ENCODE peak calls at places on chromosomes 6 and 20, in six cellular contexts. One of them, this sample, is unnamed.

GRCh38 chr20:48624315-48625020 is 203.3 kb downstream of the PREX1 start:
- DNase-seq in GM12891: no peak
- DNase-seq in HepG2: no peak
- DNase-seq in K562: no peak
- DNase-seq in GM12878: no peak
- DNase-seq in H1: no peak
- DNase-seq in this sample: no peak

GRCh38 chr20:63519765-63520593 is 586 bp upstream of the PPDPF start:
- DNase-seq in GM12891: no peak
- DNase-seq in HepG2: no peak
- DNase-seq in K562: peak
- DNase-seq in GM12878: no peak
- DNase-seq in H1: peak
- DNase-seq in this sample: peak

GRCh38 chr20:50794181-50794845 is 548 bp upstream of the BCAS4 start:
- DNase-seq in GM12891: no peak
- DNase-seq in HepG2: no peak
- DNase-seq in K562: no peak
- DNase-seq in GM12878: no peak
- DNase-seq in H1: no peak
- DNase-seq in this sample: no peak

GRCh38 chr6:138250513-138251247 is 32.4 kb upstream of the PBOV1 start:
- DNase-seq in GM12891: no peak
- DNase-seq in HepG2: no peak
- DNase-seq in K562: no peak
- DNase-seq in GM12878: no peak
- DNase-seq in H1: no peak
- DNase-seq in this sample: no peak

GRCh38 chr6:34897130-34897529 is 8.1 kb downstream of the ANKS1A start:
- DNase-seq in GM12891: no peak
- DNase-seq in HepG2: no peak
- DNase-seq in K562: no peak
- DNase-seq in GM12878: no peak
- DNase-seq in H1: no peak
- DNase-seq in this sample: no peak

GRCh38 chr6:67966830-67967229 is 668.3 kb upstream of the ADGRB3 start:
- DNase-seq in GM12891: no peak
- DNase-seq in HepG2: no peak
- DNase-seq in K562: no peak
- DNase-seq in GM12878: no peak
- DNase-seq in H1: no peak
- DNase-seq in this sample: no peak

GRCh38 chr6:25066593-25066992 is 130.8 kb upstream of the RIPOR2 start:
- DNase-seq in GM12891: no peak
- DNase-seq in HepG2: no peak
- DNase-seq in K562: no peak
- DNase-seq in GM12878: no peak
- DNase-seq in H1: no peak
- DNase-seq in this sample: no peak

GRCh38 chr6:27214126-27214601 is 33.3 kb upstream of the PRSS16 start:
- DNase-seq in GM12891: no peak
- DNase-seq in HepG2: no peak
- DNase-seq in K562: no peak
- DNase-seq in GM12878: no peak
- DNase-seq in H1: peak
- DNase-seq in this sample: no peak

GRCh38 chr6:91713911-91714310 is 1127.0 kb upstream of the MAP3K7 start:
- DNase-seq in GM12891: no peak
- DNase-seq in HepG2: no peak
- DNase-seq in K562: no peak
- DNase-seq in GM12878: no peak
- DNase-seq in H1: no peak
- DNase-seq in this sample: no peak

GRCh38 chr6:75422024-75422639 is 71.5 kb downstream of the FILIP1 start:
- DNase-seq in GM12891: no peak
- DNase-seq in HepG2: no peak
- DNase-seq in K562: no peak
- DNase-seq in GM12878: no peak
- DNase-seq in H1: no peak
- DNase-seq in this sample: no peak

GRCh38 chr6:148972481-148972880 is 225.7 kb downstream of the UST start:
- DNase-seq in GM12891: no peak
- DNase-seq in HepG2: peak
- DNase-seq in K562: peak
- DNase-seq in GM12878: no peak
- DNase-seq in H1: peak
- DNase-seq in this sample: peak

GRCh38 chr6:104126621-104127020 is 733.1 kb downstream of the HACE1 start:
- DNase-seq in GM12891: no peak
- DNase-seq in HepG2: no peak
- DNase-seq in K562: no peak
- DNase-seq in GM12878: no peak
- DNase-seq in H1: no peak
- DNase-seq in this sample: no peak

GRCh38 chr6:169960003-169960344 is 208.6 kb downstream of the ERMARD start:
- DNase-seq in GM12891: no peak
- DNase-seq in HepG2: no peak
- DNase-seq in K562: no peak
- DNase-seq in GM12878: no peak
- DNase-seq in H1: no peak
- DNase-seq in this sample: no peak

GRCh38 chr6:157951828-157952227 is 29.8 kb upstream of the SYNJ2 start:
- DNase-seq in GM12891: no peak
- DNase-seq in HepG2: no peak
- DNase-seq in K562: no peak
- DNase-seq in GM12878: no peak
- DNase-seq in H1: no peak
- DNase-seq in this sample: no peak

DNA sequence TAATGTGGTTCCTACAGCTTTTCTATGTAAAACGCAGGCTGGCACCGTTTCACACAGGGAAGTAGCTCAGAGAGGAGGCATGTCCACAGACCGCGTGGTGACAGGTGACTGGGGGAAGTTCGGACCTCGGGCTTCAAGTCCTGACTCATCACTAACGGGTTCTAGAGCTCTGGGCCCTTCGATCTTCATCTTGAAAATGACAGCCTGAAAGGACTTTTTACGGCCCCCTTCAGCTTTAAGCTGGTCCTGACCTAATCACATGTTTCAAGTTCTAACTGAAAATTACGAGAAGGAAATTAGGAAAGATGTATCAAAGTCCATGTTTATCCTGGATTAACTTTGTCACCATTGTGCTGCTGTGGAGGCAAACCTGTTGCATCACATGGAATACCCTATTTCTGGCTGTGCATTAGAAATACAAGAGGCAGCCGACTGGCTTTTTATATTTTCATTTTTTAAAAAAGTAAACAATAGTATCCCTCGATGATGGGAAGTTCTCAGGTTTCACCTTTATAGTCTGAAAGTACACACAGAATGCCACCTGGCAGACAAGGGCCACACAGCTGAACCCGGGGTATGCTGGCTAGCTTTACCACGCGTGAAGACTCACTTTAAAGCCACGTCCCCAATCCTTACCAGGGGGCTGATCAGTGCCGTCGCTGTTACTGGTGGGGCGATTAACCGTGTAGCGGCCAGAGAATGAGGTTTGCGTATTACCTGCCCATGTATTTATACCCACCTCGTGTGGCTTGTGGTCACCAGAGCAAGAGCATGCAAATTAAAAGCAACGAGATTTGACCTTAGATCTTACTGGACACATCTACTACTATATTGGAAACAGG is 1.9 kb downstream of the MAN1A1 start:
- DNase-seq in GM12891: no peak
- DNase-seq in HepG2: peak
- DNase-seq in K562: peak
- DNase-seq in GM12878: no peak
- DNase-seq in H1: no peak
- DNase-seq in this sample: peak
- TF ChIP-seq POLR2A in GM12891: peak
- TF ChIP-seq POLR2A in HepG2: peak
- TF ChIP-seq POLR2A in K562: peak
- TF ChIP-seq POLR2A in GM12878: peak
- TF ChIP-seq POLR2A in H1: no peak
- TF ChIP-seq POLR2A in this sample: no peak

DNA sequence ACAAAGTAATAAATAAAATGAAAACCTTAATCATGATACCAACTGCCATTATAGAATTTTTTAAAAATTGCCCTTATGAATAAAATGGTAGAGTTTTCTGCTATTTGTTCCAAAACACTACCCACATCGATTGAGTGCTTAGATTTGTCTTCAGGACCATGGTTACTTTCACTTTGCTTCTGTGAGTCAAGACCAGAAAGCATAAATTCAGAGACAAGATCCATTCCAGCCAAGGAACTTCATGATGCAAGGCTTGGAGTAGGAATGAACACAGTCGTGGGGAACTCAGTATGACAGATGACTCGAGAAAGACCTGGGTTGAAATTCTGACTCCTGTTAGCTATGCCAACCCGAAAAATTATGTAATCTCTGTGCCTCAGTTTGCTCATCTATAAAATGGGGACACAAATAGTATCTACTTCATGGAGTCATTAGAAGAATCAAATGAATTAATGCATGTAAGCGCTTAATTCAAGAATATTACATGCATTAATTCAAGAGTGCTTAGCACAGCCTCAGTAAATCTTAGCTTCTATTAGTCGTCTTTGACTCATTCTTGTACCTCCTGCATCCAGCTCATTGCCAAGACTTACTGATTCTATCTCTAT is 72.5 kb upstream of the MYLIP start:
- DNase-seq in GM12891: no peak
- DNase-seq in HepG2: no peak
- DNase-seq in K562: no peak
- DNase-seq in GM12878: no peak
- DNase-seq in H1: no peak
- DNase-seq in this sample: no peak
- TF ChIP-seq TAF1 in GM12891: no peak
- TF ChIP-seq TAF1 in HepG2: no peak
- TF ChIP-seq TAF1 in K562: no peak
- TF ChIP-seq TAF1 in GM12878: no peak
- TF ChIP-seq TAF1 in H1: no peak
- TF ChIP-seq TAF1 in this sample: no peak

GRCh38 chr6:73143551-73143950 is 81.7 kb downstream of the KHDC1L start:
- DNase-seq in GM12891: no peak
- DNase-seq in HepG2: no peak
- DNase-seq in K562: no peak
- DNase-seq in GM12878: no peak
- DNase-seq in H1: no peak
- DNase-seq in this sample: no peak
- TF ChIP-seq POLR2AphosphoS5 in GM12891: no peak
- TF ChIP-seq POLR2AphosphoS5 in HepG2: no peak
- TF ChIP-seq POLR2AphosphoS5 in K562: no peak
- TF ChIP-seq POLR2AphosphoS5 in GM12878: no peak
- TF ChIP-seq POLR2AphosphoS5 in H1: no peak
- TF ChIP-seq POLR2AphosphoS5 in this sample: no peak

GRCh38 chr6:42746452-42747400 is 823 bp upstream of the TBCC start:
- DNase-seq in GM12891: peak
- DNase-seq in HepG2: peak
- DNase-seq in K562: peak
- DNase-seq in GM12878: peak
- DNase-seq in H1: peak
- DNase-seq in this sample: peak
- TF ChIP-seq POLR2A in GM12891: peak
- TF ChIP-seq POLR2A in HepG2: peak
- TF ChIP-seq POLR2A in K562: peak
- TF ChIP-seq POLR2A in GM12878: peak
- TF ChIP-seq POLR2A in H1: no peak
- TF ChIP-seq POLR2A in this sample: peak

GRCh38 chr6:47247227-47247797 is 62.4 kb downstream of the TNFRSF21 start:
- DNase-seq in GM12891: no peak
- DNase-seq in HepG2: no peak
- DNase-seq in K562: no peak
- DNase-seq in GM12878: no peak
- DNase-seq in H1: no peak
- DNase-seq in this sample: no peak

GRCh38 chr6:47246556-47246955 is 63.1 kb downstream of the TNFRSF21 start:
- DNase-seq in GM12891: no peak
- DNase-seq in HepG2: no peak
- DNase-seq in K562: no peak
- DNase-seq in GM12878: no peak
- DNase-seq in H1: no peak
- DNase-seq in this sample: no peak

GRCh38 chr6:47248446-47248845 is 61.3 kb downstream of the TNFRSF21 start:
- DNase-seq in GM12891: no peak
- DNase-seq in HepG2: no peak
- DNase-seq in K562: no peak
- DNase-seq in GM12878: no peak
- DNase-seq in H1: no peak
- DNase-seq in this sample: no peak

GRCh38 chr6:47242483-47243386 is 67.0 kb downstream of the TNFRSF21 start:
- DNase-seq in GM12891: peak
- DNase-seq in HepG2: no peak
- DNase-seq in K562: peak
- DNase-seq in GM12878: peak
- DNase-seq in H1: no peak
- DNase-seq in this sample: peak

GRCh38 chr6:47245745-47246371 is 63.8 kb downstream of the TNFRSF21 start:
- DNase-seq in GM12891: no peak
- DNase-seq in HepG2: no peak
- DNase-seq in K562: no peak
- DNase-seq in GM12878: no peak
- DNase-seq in H1: no peak
- DNase-seq in this sample: no peak
- TF ChIP-seq TAF1 in GM12891: no peak
- TF ChIP-seq TAF1 in HepG2: no peak
- TF ChIP-seq TAF1 in K562: no peak
- TF ChIP-seq TAF1 in GM12878: no peak
- TF ChIP-seq TAF1 in H1: no peak
- TF ChIP-seq TAF1 in this sample: no peak

GRCh38 chr20:387520-387919 is 7.0 kb downstream of the TRIB3 start:
- DNase-seq in GM12891: no peak
- DNase-seq in HepG2: no peak
- DNase-seq in K562: no peak
- DNase-seq in GM12878: no peak
- DNase-seq in H1: no peak
- DNase-seq in this sample: no peak
- TF ChIP-seq POLR2AphosphoS5 in GM12891: no peak
- TF ChIP-seq POLR2AphosphoS5 in HepG2: peak
- TF ChIP-seq POLR2AphosphoS5 in K562: no peak
- TF ChIP-seq POLR2AphosphoS5 in GM12878: no peak
- TF ChIP-seq POLR2AphosphoS5 in H1: no peak
- TF ChIP-seq POLR2AphosphoS5 in this sample: no peak

GRCh38 chr6:79525272-79526100 is 11.7 kb downstream of the LCA5 start:
- DNase-seq in GM12891: no peak
- DNase-seq in HepG2: peak
- DNase-seq in K562: peak
- DNase-seq in GM12878: no peak
- DNase-seq in H1: no peak
- DNase-seq in this sample: no peak
- TF ChIP-seq POLR2A in GM12891: no peak
- TF ChIP-seq POLR2A in HepG2: no peak
- TF ChIP-seq POLR2A in K562: no peak
- TF ChIP-seq POLR2A in GM12878: no peak
- TF ChIP-seq POLR2A in H1: no peak
- TF ChIP-seq POLR2A in this sample: no peak